ENCODE peak calls at places on chromosomes 1 and 21, in seven cellular contexts. V is kidney, O is activated B cell treated with CpG ODN at 0.5 μM for 24 hours, F is AG09309, A is gastrocnemius medialis, U is endothelial cell, G is nephron progenitor cell. P is an unnamed sample.

GRCh38 chr21:25370311-25370744 is 237.0 kb downstream of the MRPL39 start:
- DNase-seq in V (no peak), O (no peak), F (peak), A (no peak), U (no peak), G (no peak), P (no peak)

GRCh38 chr1:153775432-153776311 is 465 bp downstream of the SLC27A3 start:
- DNase-seq in V (peak), O (peak), F (no peak), A (no peak), U (peak), G (peak), P (peak)

GRCh38 chr1:184635347-184636155 is 119.1 kb downstream of the EDEM3 start:
- DNase-seq in V (no peak), O (no peak), F (no peak), A (no peak), U (no peak), G (no peak), P (no peak)

GRCh38 chr1:219563568-219563967 is 49.3 kb downstream of the ZC3H11B start:
- DNase-seq in V (no peak), O (no peak), F (no peak), A (no peak), U (no peak), G (no peak), P (no peak)

GRCh38 chr1:205270764-205271163 is 43.0 kb downstream of the TMCC2 start:
- DNase-seq in V (no peak), O (no peak), F (no peak), A (peak), U (no peak), G (no peak), P (no peak)

GRCh38 chr1:156598731-156599432 is 2.4 kb downstream of the GPATCH4 start:
- DNase-seq in V (no peak), O (no peak), F (no peak), A (no peak), U (no peak), G (no peak), P (no peak)

GRCh38 chr1:213385201-213385600 is 334.2 kb downstream of the RPS6KC1 start:
- DNase-seq in V (no peak), O (no peak), F (no peak), A (no peak), U (no peak), G (no peak), P (no peak)

GRCh38 chr1:10901091-10901893 is 104.8 kb upstream of the CASZ1 start:
- DNase-seq in V (peak), O (no peak), F (no peak), A (no peak), U (no peak), G (no peak), P (no peak)

GRCh38 chr1:246297314-246298273 is 209.5 kb downstream of the SMYD3 start:
- DNase-seq in V (no peak), O (no peak), F (no peak), A (no peak), U (no peak), G (no peak), P (no peak)

GRCh38 chr1:24951337-24951736 is 21.3 kb upstream of the RUNX3 start:
- DNase-seq in V (peak), O (no peak), F (no peak), A (no peak), U (no peak), G (no peak), P (no peak)

GRCh38 chr1:157994081-157994581 is 686 bp downstream of the KIRREL1 start:
- DNase-seq in V (peak), O (no peak), F (no peak), A (no peak), U (no peak), G (peak), P (no peak)

GRCh38 chr1:151277249-151277648 is 4.8 kb upstream of the ZNF687 start:
- DNase-seq in V (no peak), O (no peak), F (no peak), A (no peak), U (no peak), G (no peak), P (no peak)

GRCh38 chr21:44084496-44085241 is 22.5 kb upstream of the PWP2 start:
- DNase-seq in V (peak), O (no peak), F (no peak), A (no peak), U (no peak), G (no peak), P (peak)

GRCh38 chr1:3587133-3587733 is 24.1 kb downstream of the MEGF6 start:
- DNase-seq in V (no peak), O (no peak), F (no peak), A (no peak), U (no peak), G (no peak), P (no peak)

GRCh38 chr1:42081475-42081874 is 71.7 kb upstream of the GUCA2B start:
- DNase-seq in V (peak), O (no peak), F (no peak), A (no peak), U (no peak), G (no peak), P (no peak)

GRCh38 chr1:200363200-200363933 is 46.5 kb downstream of the ZNF281 start:
- DNase-seq in V (no peak), O (no peak), F (no peak), A (no peak), U (no peak), G (no peak), P (no peak)

GRCh38 chr1:168135982-168136708 is 585 bp downstream of the GPR161 start:
- DNase-seq in V (peak), O (peak), F (no peak), A (no peak), U (peak), G (peak), P (peak)

GRCh38 chr1:208120426-208120790 is 123.8 kb downstream of the PLXNA2 start:
- DNase-seq in V (no peak), O (no peak), F (no peak), A (no peak), U (no peak), G (no peak), P (no peak)

GRCh38 chr1:19179597-19180271 is 30.3 kb downstream of the UBR4 start:
- DNase-seq in V (no peak), O (no peak), F (no peak), A (no peak), U (peak), G (no peak), P (no peak)

GRCh38 chr1:37085393-37085792 is 51.1 kb upstream of the GRIK3 start:
- DNase-seq in V (no peak), O (no peak), F (no peak), A (no peak), U (peak), G (no peak), P (no peak)

GRCh38 chr1:244654284-244655038 is 1.5 kb downstream of the DESI2 start:
- DNase-seq in V (no peak), O (no peak), F (no peak), A (no peak), U (no peak), G (no peak), P (no peak)

GRCh38 chr1:67317803-67318202 is 10.1 kb downstream of the IL12RB2 start:
- DNase-seq in V (no peak), O (no peak), F (no peak), A (no peak), U (no peak), G (no peak), P (no peak)

GRCh38 chr1:200150721-200151120 is 123.2 kb downstream of the NR5A2 start:
- DNase-seq in V (no peak), O (no peak), F (peak), A (no peak), U (no peak), G (no peak), P (no peak)

GRCh38 chr1:220806408-220806807 is 19.7 kb downstream of the MTARC1 start:
- DNase-seq in V (no peak), O (no peak), F (no peak), A (no peak), U (no peak), G (no peak), P (no peak)

GRCh38 chr1:224623743-224624333 is 7.7 kb downstream of the CNIH3 start:
- DNase-seq in V (no peak), O (no peak), F (peak), A (no peak), U (peak), G (no peak), P (peak)

GRCh38 chr1:229507951-229508822 is at the start of gene NUP133:
- DNase-seq in V (peak), O (peak), F (peak), A (peak), U (peak), G (peak), P (peak)

GRCh38 chr1:12230549-12231275 is 882 bp downstream of the VPS13D start:
- DNase-seq in V (peak), O (no peak), F (no peak), A (peak), U (peak), G (peak), P (no peak)

DNA sequence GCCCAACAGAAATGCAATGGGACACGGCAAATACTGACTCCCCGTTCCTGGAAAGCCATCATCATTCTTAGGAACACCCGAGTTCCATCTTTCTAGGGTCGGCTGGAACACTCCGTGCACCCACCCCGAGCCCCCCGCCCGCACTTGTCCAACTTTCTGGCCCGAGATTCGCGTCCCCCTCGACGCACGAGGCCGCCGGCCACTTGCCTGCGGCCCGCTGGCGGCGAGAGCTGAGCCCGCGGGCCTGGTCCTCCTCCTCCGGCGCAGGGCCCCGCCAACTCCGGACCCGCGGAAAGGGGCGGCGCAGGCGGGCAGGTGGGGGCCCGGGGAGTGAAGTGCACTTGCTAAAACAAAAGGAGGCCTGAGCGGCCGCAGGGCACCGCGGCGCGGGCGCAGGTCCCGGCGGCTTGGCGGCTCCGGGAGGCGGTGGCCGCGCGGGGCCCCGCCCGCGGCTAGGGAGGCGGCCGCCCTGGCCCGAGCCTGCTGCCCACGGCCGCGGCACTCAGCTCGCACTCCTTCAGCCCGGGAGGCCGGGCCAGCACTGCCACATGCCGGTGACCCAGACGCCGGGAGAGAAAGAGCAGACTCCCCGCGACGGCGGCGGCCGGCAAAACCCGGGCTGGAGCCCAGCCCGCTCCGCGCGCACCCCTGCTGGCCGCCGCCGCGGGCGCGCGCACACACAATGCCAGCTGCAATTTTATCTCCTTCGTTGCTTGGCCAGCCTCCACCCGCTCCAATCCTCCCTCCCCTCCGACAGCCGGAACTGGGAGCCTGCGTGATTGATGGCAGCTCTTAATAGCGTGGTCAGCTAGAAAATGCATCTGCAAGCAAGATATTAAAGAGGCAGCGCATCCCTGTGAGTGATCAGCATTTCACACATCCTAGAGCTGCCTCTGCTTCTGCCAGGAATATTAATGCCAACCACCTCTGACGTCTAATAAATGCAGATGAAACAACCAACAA is 114.3 kb downstream of the RERE start:
- DNase-seq in V (peak), O (peak), F (peak), A (peak), U (peak), G (peak), P (peak)
- TF ChIP-seq CTCF in V (peak), O (no peak), F (no peak), A (peak), U (no peak), G (no peak), P (no peak)

GRCh38 chr1:43358121-43358745 is 548 bp upstream of the CDC20 start:
- DNase-seq in V (no peak), O (no peak), F (no peak), A (no peak), U (peak), G (no peak), P (no peak)
- TF ChIP-seq CTCF in V (peak), O (no peak), F (peak), A (peak), U (no peak), G (no peak), P (no peak)

GRCh38 chr21:18951291-18952038 is 547.9 kb upstream of the TMPRSS15 start:
- DNase-seq in V (no peak), O (no peak), F (no peak), A (no peak), U (peak), G (peak), P (no peak)
- TF ChIP-seq CTCF in V (peak), O (no peak), F (no peak), A (no peak), U (peak), G (peak), P (no peak)

GRCh38 chr1:26162220-26162703 is 3.4 kb downstream of the FAM110D start:
- DNase-seq in V (no peak), O (no peak), F (no peak), A (no peak), U (no peak), G (no peak), P (no peak)
- TF ChIP-seq CTCF in V (no peak), O (no peak), F (no peak), A (no peak), U (no peak), G (no peak), P (no peak)

GRCh38 chr1:222073307-222073995 is 331.6 kb upstream of the DUSP10 start:
- DNase-seq in V (no peak), O (no peak), F (peak), A (no peak), U (no peak), G (no peak), P (no peak)
- TF ChIP-seq CTCF in V (no peak), O (no peak), F (peak), A (no peak), U (no peak), G (no peak), P (no peak)

GRCh38 chr1:47690341-47691244 is 252.7 kb downstream of the FOXD2 start:
- DNase-seq in V (no peak), O (no peak), F (no peak), A (no peak), U (no peak), G (no peak), P (no peak)
- TF ChIP-seq CTCF in V (no peak), O (no peak), F (no peak), A (no peak), U (no peak), G (no peak), P (no peak)

DNA sequence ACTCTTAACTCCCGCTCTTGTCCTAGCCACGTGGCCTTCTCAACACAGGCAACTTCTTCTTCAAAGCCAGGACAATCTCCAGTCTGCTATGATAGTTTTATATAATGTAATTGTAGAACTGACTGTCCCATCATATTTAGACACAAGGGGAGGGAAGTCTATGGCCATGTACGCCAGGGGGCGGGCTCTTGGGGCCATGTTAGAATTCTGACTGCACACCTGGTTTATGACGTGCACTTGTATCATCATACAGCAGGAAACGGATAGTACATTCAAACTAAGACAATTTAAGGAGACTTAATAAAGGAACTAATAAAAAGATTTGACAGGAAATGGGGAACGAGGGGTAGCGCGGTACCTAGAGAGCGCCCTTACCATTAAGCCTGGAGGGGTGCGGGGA is 21.5 kb downstream of the DMRTB1 start:
- DNase-seq in V (no peak), O (no peak), F (no peak), A (no peak), U (no peak), G (no peak), P (no peak)
- TF ChIP-seq CTCF in V (no peak), O (no peak), F (no peak), A (no peak), U (no peak), G (no peak), P (no peak)

DNA sequence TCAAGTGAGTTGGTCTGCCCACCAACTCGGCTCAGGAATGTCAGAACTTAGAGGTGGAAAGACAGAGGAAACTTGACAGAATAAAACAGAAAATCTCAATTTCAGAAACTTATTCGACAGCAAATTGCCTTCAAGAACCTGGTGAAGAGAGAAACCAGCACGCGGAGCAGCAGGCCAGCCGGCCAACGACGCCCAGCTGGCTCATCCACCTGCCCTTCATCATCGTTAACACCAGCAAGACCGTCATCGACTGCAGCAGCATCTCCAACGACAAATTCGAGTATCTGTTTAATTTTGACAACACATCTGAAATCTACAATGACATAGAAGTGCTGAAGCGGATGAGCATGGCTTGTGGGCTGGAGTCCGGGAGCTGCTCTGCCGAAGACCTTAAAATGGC is 350.8 kb upstream of the CAMK1G start:
- DNase-seq in V (no peak), O (no peak), F (no peak), A (no peak), U (no peak), G (no peak), P (no peak)
- TF ChIP-seq CTCF in V (no peak), O (no peak), F (no peak), A (no peak), U (no peak), G (no peak), P (no peak)

GRCh38 chr1:119587328-119587727 is 60.7 kb downstream of the ZNF697 start:
- DNase-seq in V (no peak), O (no peak), F (no peak), A (no peak), U (no peak), G (no peak), P (no peak)

DNA sequence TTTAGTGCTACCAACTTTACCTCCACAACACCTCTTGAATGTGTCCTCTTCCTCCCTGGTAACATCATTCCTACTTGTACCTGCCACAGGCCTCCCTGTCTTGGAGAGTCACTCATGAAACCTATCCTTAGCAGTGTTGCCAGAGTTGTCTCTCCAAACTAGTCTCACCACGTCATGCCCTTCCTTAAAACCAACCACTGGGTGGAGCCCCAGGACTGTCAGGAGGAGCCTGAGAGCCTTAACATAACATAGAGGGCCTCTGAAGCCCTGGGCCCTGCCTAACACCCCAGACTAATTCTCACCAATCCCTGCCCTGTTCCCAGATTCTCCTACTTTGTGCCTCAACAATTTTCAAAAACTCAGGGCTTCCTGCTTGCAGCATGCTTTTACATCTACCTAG is 65.3 kb downstream of the ZNF697 start:
- DNase-seq in V (no peak), O (no peak), F (peak), A (no peak), U (peak), G (peak), P (no peak)
- TF ChIP-seq CTCF in V (peak), O (no peak), F (peak), A (no peak), U (no peak), G (peak), P (no peak)

GRCh38 chr1:50684185-50684584 is 260.9 kb upstream of the DMRTA2 start:
- DNase-seq in V (no peak), O (no peak), F (no peak), A (no peak), U (no peak), G (no peak), P (no peak)
- TF ChIP-seq CTCF in V (no peak), O (no peak), F (peak), A (no peak), U (peak), G (no peak), P (no peak)

P was measured in natural killer cell.